ENCODE peak calls at places on chromosomes 2 and 18, in nine cellular contexts. P is thoracic aorta, T is neural progenitor cell, I is astrocyte, S is GM23338, A is pancreas, F is stomach, X is PC-3, L is lower lobe of right lung. V is an unnamed sample.

GRCh38 chr2:207133862-207134519 is 31.8 kb downstream of the KLF7 start:
- DNase-seq in P (peak), T (peak), I (peak), S (peak), A (peak), F (no peak), X (peak), L (peak), V (no peak)

GRCh38 chr2:107738268-107738667 is 88.4 kb upstream of the RGPD4 start:
- DNase-seq in P (no peak), T (no peak), I (no peak), S (no peak), A (no peak), F (no peak), X (no peak), L (no peak), V (no peak)

GRCh38 chr18:13611616-13612110 is 114.7 kb downstream of the FAM210A start:
- DNase-seq in P (no peak), T (no peak), I (peak), S (peak), A (no peak), F (no peak), X (no peak), L (no peak), V (peak)

GRCh38 chr18:52829876-52830390 is 489.9 kb downstream of the DCC start:
- DNase-seq in P (no peak), T (no peak), I (no peak), S (no peak), A (no peak), F (no peak), X (no peak), L (no peak), V (no peak)

GRCh38 chr18:56291229-56291796 is 347.1 kb downstream of the TXNL1 start:
- DNase-seq in P (no peak), T (no peak), I (no peak), S (no peak), A (no peak), F (no peak), X (peak), L (no peak), V (no peak)

GRCh38 chr2:121598087-121598486 is 51.2 kb downstream of the CLASP1 start:
- DNase-seq in P (no peak), T (no peak), I (no peak), S (no peak), A (no peak), F (no peak), X (peak), L (no peak), V (no peak)

GRCh38 chr2:156466739-156467405 is 30.7 kb downstream of the GPD2 start:
- DNase-seq in P (no peak), T (no peak), I (peak), S (no peak), A (no peak), F (peak), X (peak), L (no peak), V (no peak)

GRCh38 chr18:35917043-35917442 is 55.4 kb upstream of the RMP24 start:
- DNase-seq in P (no peak), T (no peak), I (no peak), S (peak), A (no peak), F (no peak), X (peak), L (no peak), V (no peak)

GRCh38 chr18:35782926-35783325 is 189.6 kb upstream of the RMP24 start:
- DNase-seq in P (no peak), T (no peak), I (no peak), S (no peak), A (no peak), F (no peak), X (no peak), L (no peak), V (no peak)

GRCh38 chr18:48754993-48755473 is 195.7 kb downstream of the SMAD7 start:
- DNase-seq in P (no peak), T (no peak), I (no peak), S (no peak), A (no peak), F (no peak), X (no peak), L (no peak), V (no peak)

GRCh38 chr2:130798472-130799221 is 38.1 kb upstream of the ARHGEF4 start:
- DNase-seq in P (no peak), T (peak), I (no peak), S (peak), A (peak), F (no peak), X (no peak), L (no peak), V (no peak)

GRCh38 chr2:173149491-173149890 is 73.8 kb downstream of the MAP3K20 start:
- DNase-seq in P (no peak), T (no peak), I (no peak), S (no peak), A (no peak), F (no peak), X (no peak), L (no peak), V (no peak)

GRCh38 chr2:23745726-23746105 is 181.2 kb downstream of the ATAD2B start:
- DNase-seq in P (no peak), T (no peak), I (peak), S (no peak), A (no peak), F (no peak), X (peak), L (no peak), V (no peak)

GRCh38 chr18:48948112-48949050 is 2.4 kb downstream of the SMAD7 start:
- DNase-seq in P (no peak), T (peak), I (peak), S (peak), A (no peak), F (peak), X (peak), L (peak), V (no peak)

GRCh38 chr2:240901986-240902614 is 4.0 kb upstream of the CROCC2 start:
- DNase-seq in P (no peak), T (no peak), I (no peak), S (no peak), A (peak), F (no peak), X (no peak), L (peak), V (no peak)

GRCh38 chr18:63155910-63156773 is 163.4 kb downstream of the BCL2 start:
- DNase-seq in P (no peak), T (no peak), I (no peak), S (no peak), A (no peak), F (no peak), X (no peak), L (no peak), V (no peak)

GRCh38 chr18:63152791-63153190 is 166.8 kb downstream of the BCL2 start:
- DNase-seq in P (no peak), T (no peak), I (no peak), S (no peak), A (no peak), F (no peak), X (no peak), L (no peak), V (no peak)

GRCh38 chr18:63154350-63155152 is 165.0 kb downstream of the BCL2 start:
- DNase-seq in P (no peak), T (no peak), I (no peak), S (no peak), A (no peak), F (no peak), X (no peak), L (no peak), V (no peak)

GRCh38 chr18:63157293-63158011 is 162.1 kb downstream of the BCL2 start:
- DNase-seq in P (no peak), T (no peak), I (no peak), S (no peak), A (no peak), F (no peak), X (no peak), L (no peak), V (no peak)

GRCh38 chr18:63155169-63155852 is 164.3 kb downstream of the BCL2 start:
- DNase-seq in P (no peak), T (peak), I (no peak), S (peak), A (peak), F (peak), X (peak), L (peak), V (no peak)
- H3K27ac ChIP-seq in P (no peak), T (no peak), I (no peak), S (no peak), A (no peak), F (no peak), X (no peak), L (peak), V (peak)

DNA sequence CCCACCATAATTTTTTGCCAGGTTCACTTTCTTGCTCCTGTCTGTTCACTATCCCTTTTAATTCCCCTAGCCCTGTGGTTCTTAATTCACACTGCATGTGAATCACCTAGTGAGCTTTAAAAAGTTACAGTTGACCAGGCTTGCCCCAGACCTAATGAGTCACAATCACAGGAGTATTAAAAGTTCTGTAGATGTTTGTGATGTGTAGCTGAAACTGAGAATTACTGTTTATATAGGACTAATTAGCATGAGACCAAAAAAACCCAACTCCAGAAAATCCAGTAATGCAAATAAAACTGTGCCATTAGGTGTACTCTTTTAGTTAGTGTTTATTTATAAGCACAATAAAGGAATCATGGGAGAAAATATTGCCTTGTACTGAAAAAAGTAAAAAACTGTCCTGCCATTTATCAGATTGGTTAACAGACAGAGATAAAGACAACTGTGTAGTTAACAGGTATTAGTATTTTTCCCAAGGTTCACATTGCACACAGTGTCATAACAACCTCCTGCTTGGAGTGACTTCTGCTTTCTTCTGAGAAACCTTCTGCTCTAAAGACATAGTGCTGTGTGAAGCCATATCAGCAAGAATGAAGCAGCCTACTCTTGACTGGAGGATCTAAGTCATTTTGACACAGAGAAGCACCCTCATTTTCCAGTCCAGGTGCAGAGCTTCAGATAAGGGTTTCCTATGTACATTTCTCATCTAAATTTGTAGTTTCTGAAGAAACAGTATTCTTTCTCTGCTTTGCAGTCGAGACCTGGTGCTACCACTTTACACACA is 39.0 kb downstream of the VAPA start:
- DNase-seq in P (no peak), T (no peak), I (peak), S (no peak), A (no peak), F (no peak), X (no peak), L (no peak), V (no peak)
- H3K27ac ChIP-seq in P (no peak), T (no peak), I (no peak), S (no peak), A (no peak), F (no peak), X (no peak), L (no peak), V (no peak)

DNA sequence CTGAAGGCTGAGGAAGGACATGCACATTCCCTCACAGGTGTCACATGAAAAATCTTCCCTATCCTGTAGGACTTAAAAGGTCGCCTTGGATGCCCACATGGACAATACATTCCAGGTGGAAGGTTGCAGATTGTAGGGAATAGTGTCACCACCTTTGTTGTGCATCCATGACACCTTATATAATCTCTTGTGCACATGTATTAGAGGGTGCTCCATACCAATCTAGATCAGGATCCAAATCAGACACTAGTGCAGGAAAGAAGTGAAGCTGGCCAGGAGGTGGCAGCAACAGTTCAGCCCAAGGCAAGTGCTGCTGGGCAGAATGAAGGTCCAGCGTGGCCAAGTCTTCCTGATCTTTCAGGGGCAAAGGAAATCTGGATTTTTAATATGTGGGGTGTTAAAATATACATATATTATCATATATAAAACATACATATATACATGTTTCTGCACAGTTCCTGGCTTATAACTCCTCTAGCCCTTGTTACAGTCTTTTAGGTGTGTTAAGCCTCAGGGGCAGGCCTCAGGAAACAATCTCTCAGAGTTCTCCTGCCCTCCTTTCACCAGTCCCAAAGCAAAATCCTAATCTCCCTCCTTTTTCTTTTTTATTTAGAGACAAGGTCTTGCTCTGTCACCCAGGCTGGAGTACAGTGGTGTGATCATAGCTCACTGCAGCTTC is 16.6 kb downstream of the NIF3L1 start:
- DNase-seq in P (no peak), T (peak), I (peak), S (peak), A (peak), F (peak), X (peak), L (peak), V (peak)
- H3K27ac ChIP-seq in P (no peak), T (no peak), I (no peak), S (no peak), A (no peak), F (peak), X (no peak), L (no peak), V (peak)

GRCh38 chr2:217824223-217824622 is 178.6 kb downstream of the TNS1 start:
- DNase-seq in P (no peak), T (no peak), I (no peak), S (no peak), A (peak), F (no peak), X (no peak), L (no peak), V (no peak)

GRCh38 chr2:217825469-217826235 is 177.1 kb downstream of the TNS1 start:
- DNase-seq in P (no peak), T (no peak), I (no peak), S (no peak), A (peak), F (no peak), X (no peak), L (peak), V (no peak)

GRCh38 chr2:217827430-217828201 is 175.2 kb downstream of the TNS1 start:
- DNase-seq in P (no peak), T (no peak), I (no peak), S (no peak), A (no peak), F (no peak), X (no peak), L (peak), V (no peak)

GRCh38 chr2:217828336-217828735 is 174.5 kb downstream of the TNS1 start:
- DNase-seq in P (no peak), T (no peak), I (no peak), S (no peak), A (no peak), F (no peak), X (no peak), L (peak), V (no peak)

DNA sequence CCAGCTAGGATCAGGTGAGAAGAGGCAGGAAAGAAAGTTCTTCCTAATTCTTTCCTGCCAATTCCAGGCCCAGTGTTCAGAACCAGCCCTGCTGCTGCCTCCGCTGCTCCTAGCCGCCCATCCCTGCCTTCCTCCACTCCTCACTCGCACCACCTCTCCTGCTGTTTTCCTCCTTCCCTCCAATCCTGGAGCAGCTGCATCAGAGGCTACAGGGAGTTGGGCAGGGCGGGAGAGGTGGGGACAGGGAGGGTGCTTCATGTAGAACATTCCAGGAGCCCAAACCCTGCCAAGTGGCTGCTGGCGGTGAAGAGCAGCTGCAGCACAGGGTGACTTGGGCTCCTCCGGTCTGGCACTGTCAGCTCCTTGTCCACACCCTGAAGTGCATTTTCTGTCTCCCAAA is 176.3 kb downstream of the TNS1 start:
- DNase-seq in P (no peak), T (no peak), I (no peak), S (no peak), A (no peak), F (no peak), X (no peak), L (peak), V (no peak)
- H3K27ac ChIP-seq in P (peak), T (no peak), I (no peak), S (no peak), A (no peak), F (peak), X (no peak), L (peak), V (no peak)

GRCh38 chr2:184597571-184597980 is 753 bp upstream of the ZNF804A start:
- DNase-seq in P (no peak), T (peak), I (peak), S (peak), A (no peak), F (no peak), X (no peak), L (peak), V (no peak)
- H3K27ac ChIP-seq in P (peak), T (no peak), I (peak), S (no peak), A (no peak), F (peak), X (peak), L (peak), V (peak)